ENCODE peak calls at places on chromosomes 3 and 15, in seven cellular contexts. P is GM12892, X is left ventricle myocardium inferior, M is stromal cell of bone marrow, Y is SJSA1, B is Right ventricle myocardium inferior, N is fibroblast of the aortic adventitia. K is an unnamed sample.

GRCh38 chr15:71400347-71400746 is 285.1 kb downstream of the THSD4 start:
- DNase-seq in P (no peak), X (no peak), Y (no peak), M (no peak), B (no peak), N (peak; percentile 61), K (no peak)

GRCh38 chr15:70339551-70340517 is 242.1 kb upstream of the TLE3 start:
- DNase-seq in P (no peak), X (no peak), N (no peak), Y (no peak), M (no peak), B (no peak), K (no peak)

GRCh38 chr3:123899300-123899865 is 15.3 kb upstream of the MYLK start:
- DNase-seq in B (no peak), X (no peak), P (no peak), M (no peak), N (no peak), Y (no peak), K (no peak)

GRCh38 chr15:69568621-69569020 is 116.0 kb downstream of the RPLP1 start:
- DNase-seq in N (peak; percentile 87), Y (peak; percentile 30), P (no peak), X (no peak), M (peak; percentile 40), B (no peak), K (no peak)

GRCh38 chr3:117746091-117746490 is 1036.5 kb downstream of the TUSC7 start:
- DNase-seq in B (no peak), X (no peak), P (no peak), N (no peak), M (no peak), Y (no peak), K (no peak)

GRCh38 chr3:37729119-37729518 is 132.6 kb upstream of the CTDSPL start:
- DNase-seq in Y (no peak), B (no peak), N (peak; percentile 3), M (peak; percentile 75), P (no peak), X (no peak), K (no peak)

GRCh38 chr15:41154412-41154811 is 38.3 kb upstream of the INO80 start:
- DNase-seq in B (no peak), M (no peak), Y (no peak), X (no peak), P (no peak), N (no peak), K (no peak)

GRCh38 chr15:80071652-80072051 is 12.2 kb downstream of the ZFAND6 start:
- DNase-seq in B (no peak), N (no peak), X (no peak), M (no peak), Y (no peak), P (no peak), K (no peak)

GRCh38 chr15:74306801-74307217 is 60.6 kb downstream of the CYP11A1 start:
- DNase-seq in P (no peak), N (no peak), M (no peak), B (peak; percentile 40), Y (no peak), X (no peak), K (no peak)

GRCh38 chr15:41048397-41048796 is 67.7 kb downstream of the INO80 start:
- DNase-seq in B (no peak), N (no peak), M (no peak), P (no peak), X (no peak), Y (no peak), K (no peak)

GRCh38 chr3:148450819-148451218 is 246.9 kb upstream of the AGTR1 start:
- DNase-seq in X (no peak), P (no peak), B (no peak), M (no peak), Y (no peak), N (no peak), K (no peak)

GRCh38 chr3:151859125-151859741 is 14.2 kb upstream of the SUCNR1 start:
- DNase-seq in X (no peak), N (no peak), B (no peak), P (no peak), M (no peak), Y (no peak), K (no peak)

GRCh38 chr3:154970796-154971195 is 109.3 kb upstream of the MME start:
- DNase-seq in M (peak; percentile 89), B (no peak), X (no peak), Y (no peak), P (no peak), N (peak; percentile 98), K (no peak)

GRCh38 chr3:177528306-177529070 is 331.2 kb upstream of the TBL1XR1 start:
- DNase-seq in Y (no peak), X (no peak), P (no peak), M (no peak), N (no peak), B (no peak), K (no peak)

GRCh38 chr15:47184003-47184404 is 533.3 kb upstream of the SEMA6D start:
- DNase-seq in X (no peak), Y (no peak), M (no peak), P (peak; percentile 8), N (no peak), B (peak; percentile 45), K (peak; percentile 80)

GRCh38 chr3:158314426-158315357 is 204.8 kb downstream of the RSRC1 start:
- DNase-seq in N (no peak), Y (no peak), P (no peak), M (no peak), X (no peak), B (no peak), K (no peak)

GRCh38 chr15:58469432-58470353 is 37.9 kb downstream of the LIPC start:
- DNase-seq in P (no peak), N (peak; percentile 99), Y (peak; percentile 98), M (peak; percentile 55), X (no peak), B (no peak), K (no peak)

GRCh38 chr3:177251756-177252155 is 54.5 kb upstream of the TBL1XR1 start:
- DNase-seq in N (no peak), X (no peak), Y (no peak), B (no peak), M (no peak), P (no peak), K (no peak)

GRCh38 chr3:39144095-39144747 is 9.2 kb downstream of the CSRNP1 start:
- DNase-seq in B (no peak), N (no peak), P (no peak), X (no peak), Y (no peak), M (no peak), K (no peak)

GRCh38 chr3:128269796-128270195 is 116.5 kb downstream of the EEFSEC start:
- DNase-seq in M (no peak), N (no peak), B (no peak), Y (no peak), X (no peak), P (no peak), K (no peak)